ENCODE peak calls at places on chromosomes 13 and 19, in nine cellular contexts. T, Q, P, K, X, U, M, J and F are unnamed samples.

GRCh38 chr13:32537580-32538233 is 888 bp downstream of the N4BP2L2 start:
- DNase-seq in T (peak), Q (no peak), P (peak), K (no peak), X (peak), U (peak), M (no peak), J (no peak), F (peak)

GRCh38 chr13:80341098-80341701 is at the start of gene SPRY2:
- DNase-seq in T (peak), Q (no peak), P (peak), K (peak), X (peak), U (peak), M (peak), J (no peak), F (no peak)

GRCh38 chr19:58466760-58467589 is at the start of gene ZNF324:
- DNase-seq in T (peak), Q (no peak), P (peak), K (peak), X (peak), U (peak), M (peak), J (peak), F (peak)

GRCh38 chr19:2282062-2282861 is at the start of gene PEAK3:
- DNase-seq in T (peak), Q (no peak), P (peak), K (peak), X (no peak), U (peak), M (no peak), J (no peak), F (peak)

GRCh38 chr13:40247845-40248244 is 418.6 kb downstream of the FOXO1 start:
- DNase-seq in T (no peak), Q (no peak), P (no peak), K (no peak), X (no peak), U (no peak), M (no peak), J (no peak), F (no peak)

GRCh38 chr19:52188822-52189744 is 769 bp upstream of the PPP2R1A start:
- DNase-seq in T (no peak), Q (peak), P (no peak), K (peak), X (peak), U (peak), M (no peak), J (no peak), F (no peak)

GRCh38 chr19:10105241-10106099 is 692 bp upstream of the PPAN start:
- DNase-seq in T (no peak), Q (no peak), P (no peak), K (no peak), X (peak), U (no peak), M (no peak), J (peak), F (no peak)

GRCh38 chr19:22893855-22894270 is 61.8 kb downstream of the ZNF723 start:
- DNase-seq in T (no peak), Q (no peak), P (no peak), K (no peak), X (no peak), U (no peak), M (no peak), J (no peak), F (no peak)

GRCh38 chr13:74280795-74281490 is 146.7 kb upstream of the KLF12 start:
- DNase-seq in T (no peak), Q (no peak), P (no peak), K (no peak), X (no peak), U (no peak), M (no peak), J (no peak), F (no peak)

GRCh38 chr13:114194853-114195252 is 15.8 kb downstream of the CFAP97D2 start:
- DNase-seq in T (no peak), Q (no peak), P (peak), K (no peak), X (no peak), U (no peak), M (no peak), J (no peak), F (peak)

GRCh38 chr19:4134351-4134750 is 10.4 kb upstream of the MAP2K2 start:
- DNase-seq in T (no peak), Q (no peak), P (no peak), K (no peak), X (no peak), U (no peak), M (no peak), J (no peak), F (no peak)

GRCh38 chr13:26914624-26915023 is 154.0 kb upstream of the GPR12 start:
- DNase-seq in T (no peak), Q (no peak), P (peak), K (no peak), X (no peak), U (peak), M (no peak), J (no peak), F (no peak)

GRCh38 chr19:20333508-20333907 is 166.5 kb downstream of the ZNF486 start:
- DNase-seq in T (no peak), Q (no peak), P (no peak), K (no peak), X (no peak), U (no peak), M (no peak), J (peak), F (no peak)

GRCh38 chr13:20351279-20352022 is 119.3 kb upstream of the GJB6 start:
- DNase-seq in T (no peak), Q (no peak), P (no peak), K (no peak), X (no peak), U (no peak), M (peak), J (no peak), F (no peak)

GRCh38 chr13:95660981-95661581 is 15.9 kb upstream of the DNAJC3 start:
- DNase-seq in T (no peak), Q (no peak), P (no peak), K (no peak), X (no peak), U (peak), M (peak), J (peak), F (peak)

GRCh38 chr19:13399746-13400145 is 106.5 kb downstream of the CACNA1A start:
- DNase-seq in T (no peak), Q (no peak), P (no peak), K (no peak), X (no peak), U (no peak), M (no peak), J (no peak), F (no peak)
- H3K27ac ChIP-seq in T (no peak), Q (no peak), P (no peak), K (no peak), X (no peak), U (no peak), M (no peak), J (no peak), F (no peak)

DNA sequence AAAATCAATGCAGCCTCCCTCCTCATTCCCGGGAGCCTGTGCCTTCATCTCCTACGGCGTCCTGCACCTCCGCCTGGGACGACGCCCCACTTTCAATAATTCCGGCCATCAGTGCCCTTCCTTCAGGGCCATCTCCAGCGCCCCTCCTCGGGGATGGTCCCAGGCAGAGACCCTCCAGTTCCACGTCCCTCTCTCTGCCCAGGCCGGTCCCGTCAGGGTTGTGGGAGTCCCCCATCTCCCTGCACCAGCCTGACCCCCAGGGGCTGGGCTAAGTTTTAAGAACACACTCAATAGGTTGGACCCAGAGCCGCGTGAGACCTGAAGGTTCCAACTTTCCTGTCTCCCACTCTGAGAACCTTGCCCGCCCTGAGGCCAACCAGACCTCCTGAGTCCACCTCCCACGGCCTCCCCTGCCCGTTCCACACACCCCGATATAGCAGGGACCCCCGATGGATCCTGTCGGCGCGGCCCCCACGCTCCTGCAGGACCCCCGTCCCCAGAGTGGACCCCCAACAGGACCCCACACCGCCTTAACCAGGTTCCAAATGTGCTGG is 645 bp downstream of the TMEM161A start:
- DNase-seq in T (no peak), Q (no peak), P (no peak), K (no peak), X (peak), U (peak), M (no peak), J (no peak), F (no peak)
- H3K27ac ChIP-seq in T (no peak), Q (peak), P (no peak), K (peak), X (no peak), U (peak), M (no peak), J (no peak), F (peak)

DNA sequence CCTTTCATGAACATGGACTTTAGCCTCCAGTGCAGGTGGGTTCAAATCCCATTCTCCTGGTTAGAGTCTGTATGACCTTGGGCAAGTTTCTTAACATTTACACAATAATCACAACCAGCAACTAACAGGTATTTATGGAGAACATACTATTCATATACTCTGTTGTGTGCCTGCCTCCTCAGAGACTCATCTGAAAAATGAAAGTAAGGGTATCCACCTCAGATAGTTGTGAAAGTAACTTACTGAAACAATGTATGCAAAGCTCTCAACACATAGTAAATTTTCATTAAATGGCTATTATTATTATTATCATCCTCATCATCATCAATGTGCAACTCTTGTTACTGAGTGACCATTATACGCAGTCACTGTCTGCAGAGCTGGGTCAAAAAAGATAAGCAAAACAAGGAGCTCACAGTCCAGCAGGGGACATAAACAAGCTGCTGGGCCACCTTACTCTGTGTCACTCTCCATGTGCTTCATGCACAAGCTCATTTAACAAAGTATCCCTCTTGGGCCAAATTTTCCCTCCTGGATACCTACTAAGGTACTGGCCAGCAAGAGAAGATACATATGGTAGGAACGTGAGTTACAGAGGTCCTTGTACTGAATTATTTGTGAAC is 70.9 kb upstream of the FNDC3A start:
- DNase-seq in T (no peak), Q (no peak), P (no peak), K (no peak), X (no peak), U (no peak), M (no peak), J (no peak), F (no peak)
- H3K27ac ChIP-seq in T (no peak), Q (no peak), P (no peak), K (no peak), X (no peak), U (no peak), M (no peak), J (no peak), F (no peak)

GRCh38 chr13:29791997-29792775 is 58.2 kb downstream of the UBL3 start:
- DNase-seq in T (no peak), Q (no peak), P (no peak), K (no peak), X (no peak), U (no peak), M (no peak), J (no peak), F (no peak)
- H3K27ac ChIP-seq in T (no peak), Q (no peak), P (no peak), K (no peak), X (no peak), U (no peak), M (no peak), J (no peak), F (no peak)

GRCh38 chr13:35165205-35165604 is 223.1 kb downstream of the NBEA start:
- DNase-seq in T (no peak), Q (no peak), P (no peak), K (no peak), X (no peak), U (no peak), M (no peak), J (no peak), F (no peak)
- H3K27ac ChIP-seq in T (no peak), Q (no peak), P (no peak), K (no peak), X (no peak), U (no peak), M (no peak), J (no peak), F (no peak)

GRCh38 chr19:46528601-46529447 is 33.2 kb upstream of the PNMA8B start:
- DNase-seq in T (no peak), Q (no peak), P (no peak), K (no peak), X (no peak), U (no peak), M (no peak), J (no peak), F (no peak)
- H3K27ac ChIP-seq in T (no peak), Q (no peak), P (no peak), K (no peak), X (no peak), U (no peak), M (no peak), J (no peak), F (no peak)

GRCh38 chr13:78131811-78132210 is 213.2 kb upstream of the EDNRB start:
- DNase-seq in T (no peak), Q (no peak), P (no peak), K (no peak), X (no peak), U (peak), M (no peak), J (no peak), F (no peak)
- H3K27ac ChIP-seq in T (no peak), Q (no peak), P (no peak), K (no peak), X (no peak), U (no peak), M (no peak), J (no peak), F (no peak)

GRCh38 chr13:23147264-23147663 is 33.5 kb upstream of the SGCG start:
- DNase-seq in T (no peak), Q (no peak), P (no peak), K (no peak), X (no peak), U (no peak), M (no peak), J (no peak), F (no peak)
- H3K27ac ChIP-seq in T (no peak), Q (no peak), P (no peak), K (no peak), X (no peak), U (no peak), M (no peak), J (no peak), F (no peak)

GRCh38 chr13:92805766-92806165 is 420.8 kb upstream of the GPC6 start:
- DNase-seq in T (no peak), Q (no peak), P (no peak), K (no peak), X (no peak), U (no peak), M (no peak), J (no peak), F (no peak)
- H3K27ac ChIP-seq in T (peak), Q (no peak), P (no peak), K (no peak), X (no peak), U (no peak), M (no peak), J (no peak), F (no peak)

DNA sequence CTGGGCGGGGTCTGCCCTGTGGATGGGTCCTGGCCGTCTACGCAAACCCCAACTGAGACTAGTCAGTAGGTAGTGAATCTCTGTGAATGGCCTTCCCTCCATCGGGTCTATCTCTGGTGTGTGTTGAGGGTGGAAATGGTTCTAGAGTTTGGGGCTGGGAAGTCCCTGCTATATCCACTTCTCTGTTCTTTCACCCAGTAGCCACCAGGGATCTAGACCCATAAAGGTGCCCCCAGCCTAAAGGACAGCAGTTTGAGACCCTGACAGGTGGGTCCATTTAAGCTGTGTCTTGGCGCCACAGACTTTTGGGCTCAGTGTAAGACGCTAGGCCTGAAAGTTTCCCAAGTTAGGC is 57.7 kb downstream of the ZNF568 start:
- DNase-seq in T (no peak), Q (no peak), P (no peak), K (no peak), X (no peak), U (no peak), M (no peak), J (no peak), F (no peak)
- H3K27ac ChIP-seq in T (peak), Q (peak), P (no peak), K (peak), X (peak), U (no peak), M (no peak), J (no peak), F (peak)